ENCODE peak calls at places on chromosomes 1 and 21, in four cellular contexts. One of them, this sample, is unnamed.

GRCh38 chr1:16221499-16221898 is 9.0 kb upstream of the ARHGEF19 start:
- DNase-seq in endothelial cell of umbilical vein: no peak
- DNase-seq in GM23248: no peak
- DNase-seq in K562: no peak
- DNase-seq in this sample: no peak

GRCh38 chr1:245693116-245693515 is 538.3 kb downstream of the KIF26B start:
- DNase-seq in endothelial cell of umbilical vein: no peak
- DNase-seq in GM23248: no peak
- DNase-seq in K562: no peak
- DNase-seq in this sample: no peak

GRCh38 chr21:38475519-38475918 is 22.8 kb downstream of the ERG start:
- DNase-seq in endothelial cell of umbilical vein: no peak
- DNase-seq in GM23248: no peak
- DNase-seq in K562: no peak
- DNase-seq in this sample: no peak

GRCh38 chr1:168520052-168520751 is 23.6 kb downstream of the XCL2 start:
- DNase-seq in endothelial cell of umbilical vein: no peak
- DNase-seq in GM23248: no peak
- DNase-seq in K562: no peak
- DNase-seq in this sample: no peak

GRCh38 chr1:52856026-52856425 is 13.5 kb downstream of the ZYG11A start:
- DNase-seq in endothelial cell of umbilical vein: no peak
- DNase-seq in GM23248: no peak
- DNase-seq in K562: no peak
- DNase-seq in this sample: no peak

GRCh38 chr1:159334797-159335196 is 32.7 kb downstream of the FCER1A start:
- DNase-seq in endothelial cell of umbilical vein: no peak
- DNase-seq in GM23248: no peak
- DNase-seq in K562: no peak
- DNase-seq in this sample: no peak

GRCh38 chr1:154478639-154479038 is 23.4 kb upstream of the TDRD10 start:
- DNase-seq in endothelial cell of umbilical vein: peak; percentile 34
- DNase-seq in GM23248: peak; percentile 45
- DNase-seq in K562: no peak
- DNase-seq in this sample: peak; percentile 37

GRCh38 chr1:160520582-160520981 is 2.5 kb downstream of the SLAMF6 start:
- DNase-seq in endothelial cell of umbilical vein: no peak
- DNase-seq in GM23248: peak; percentile 7
- DNase-seq in K562: no peak
- DNase-seq in this sample: no peak

GRCh38 chr1:183080406-183080805 is 57.2 kb downstream of the LAMC1 start:
- DNase-seq in endothelial cell of umbilical vein: peak; percentile 51
- DNase-seq in GM23248: peak; percentile 78
- DNase-seq in K562: no peak
- DNase-seq in this sample: no peak

GRCh38 chr1:207366022-207366421 is 44.5 kb downstream of the CD55 start:
- DNase-seq in endothelial cell of umbilical vein: no peak
- DNase-seq in GM23248: peak; percentile 48
- DNase-seq in K562: no peak
- DNase-seq in this sample: no peak

GRCh38 chr1:60423181-60423780 is 349.7 kb upstream of the C1orf87 start:
- DNase-seq in endothelial cell of umbilical vein: peak; percentile 67
- DNase-seq in GM23248: no peak
- DNase-seq in K562: no peak
- DNase-seq in this sample: peak; percentile 16

GRCh38 chr1:7117599-7118281 is 332.5 kb downstream of the CAMTA1 start:
- DNase-seq in endothelial cell of umbilical vein: no peak
- DNase-seq in GM23248: peak; percentile 95
- DNase-seq in K562: peak; percentile 19
- DNase-seq in this sample: peak; percentile 59

GRCh38 chr1:81329061-81329460 is 471.7 kb upstream of the ADGRL2 start:
- DNase-seq in endothelial cell of umbilical vein: no peak
- DNase-seq in GM23248: no peak
- DNase-seq in K562: no peak
- DNase-seq in this sample: no peak

GRCh38 chr21:24658016-24658415 is 949.3 kb downstream of the MRPL39 start:
- DNase-seq in endothelial cell of umbilical vein: no peak
- DNase-seq in GM23248: no peak
- DNase-seq in K562: no peak
- DNase-seq in this sample: no peak

DNA sequence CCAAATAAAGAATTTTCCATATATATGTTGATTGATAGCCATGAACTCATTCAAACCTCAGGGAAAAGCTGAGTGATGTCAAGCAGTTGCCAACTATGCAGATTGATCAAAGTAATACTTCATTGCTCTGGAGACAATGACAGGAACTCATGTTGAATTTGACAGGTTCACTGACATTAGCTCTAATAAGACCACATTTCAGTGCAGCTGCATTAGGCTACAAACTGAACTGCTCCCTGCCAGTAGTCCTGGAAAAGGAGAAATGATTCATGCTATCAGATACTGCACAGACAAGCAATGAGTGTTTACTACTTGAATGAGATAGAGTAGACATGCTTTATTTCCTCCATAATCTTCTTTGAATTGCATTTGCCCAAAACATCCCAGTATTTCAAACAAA is 948.4 kb downstream of the MRPL39 start:
- DNase-seq in endothelial cell of umbilical vein: no peak
- DNase-seq in GM23248: no peak
- DNase-seq in K562: no peak
- DNase-seq in this sample: no peak
- H3K79me2 ChIP-seq in endothelial cell of umbilical vein: no peaks in the 10 kb centered on the region
- H3K79me2 ChIP-seq in GM23248: no peaks in the 10 kb centered on the region
- H3K79me2 ChIP-seq in K562: no peaks in the 10 kb centered on the region
- H3K79me2 ChIP-seq in this sample: no peaks in the 10 kb centered on the region

GRCh38 chr1:196651079-196651478 is 764 bp upstream of the CFH start:
- DNase-seq in endothelial cell of umbilical vein: no peak
- DNase-seq in GM23248: no peak
- DNase-seq in K562: no peak
- DNase-seq in this sample: no peak

GRCh38 chr1:196651637-196652215 is at the start of gene CFH:
- DNase-seq in endothelial cell of umbilical vein: peak; percentile 81
- DNase-seq in GM23248: peak; percentile 85
- DNase-seq in K562: peak; percentile 21
- DNase-seq in this sample: peak; percentile 16

GRCh38 chr1:196649990-196650389 is 1.9 kb upstream of the CFH start:
- DNase-seq in endothelial cell of umbilical vein: no peak
- DNase-seq in GM23248: no peak
- DNase-seq in K562: peak; percentile 44
- DNase-seq in this sample: no peak

GRCh38 chr1:196654271-196654670 is 2.4 kb downstream of the CFH start:
- DNase-seq in endothelial cell of umbilical vein: peak; percentile 27
- DNase-seq in GM23248: no peak
- DNase-seq in K562: no peak
- DNase-seq in this sample: no peak

DNA sequence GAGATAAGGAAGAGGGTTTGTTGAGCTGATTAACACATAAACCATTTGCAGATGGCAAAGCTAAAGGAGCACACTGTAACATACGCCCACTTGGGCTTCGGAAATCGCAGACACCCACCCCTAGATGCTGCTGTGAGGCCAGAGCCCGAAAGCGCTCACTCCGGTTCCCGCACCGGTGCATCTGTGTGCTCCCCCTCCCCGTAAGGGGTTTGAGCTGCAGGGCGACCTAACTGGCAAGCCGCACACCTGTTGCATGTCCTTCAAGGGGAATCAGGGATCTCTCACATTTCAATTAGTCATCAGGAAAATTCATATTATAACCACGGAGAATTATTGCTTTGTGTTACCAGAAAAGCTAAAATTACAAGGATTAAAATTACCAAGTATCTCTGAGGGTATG is 1.4 kb upstream of the CFH start:
- DNase-seq in endothelial cell of umbilical vein: no peak
- DNase-seq in GM23248: no peak
- DNase-seq in K562: peak; percentile 13
- DNase-seq in this sample: no peak
- H3K79me2 ChIP-seq in endothelial cell of umbilical vein: no peaks in the 10 kb centered on the region
- H3K79me2 ChIP-seq in GM23248: peaks cover 10% of the 10 kb centered on the region
- H3K79me2 ChIP-seq in K562: peaks cover 35% of the 10 kb centered on the region
- H3K79me2 ChIP-seq in this sample: no peaks in the 10 kb centered on the region

DNA sequence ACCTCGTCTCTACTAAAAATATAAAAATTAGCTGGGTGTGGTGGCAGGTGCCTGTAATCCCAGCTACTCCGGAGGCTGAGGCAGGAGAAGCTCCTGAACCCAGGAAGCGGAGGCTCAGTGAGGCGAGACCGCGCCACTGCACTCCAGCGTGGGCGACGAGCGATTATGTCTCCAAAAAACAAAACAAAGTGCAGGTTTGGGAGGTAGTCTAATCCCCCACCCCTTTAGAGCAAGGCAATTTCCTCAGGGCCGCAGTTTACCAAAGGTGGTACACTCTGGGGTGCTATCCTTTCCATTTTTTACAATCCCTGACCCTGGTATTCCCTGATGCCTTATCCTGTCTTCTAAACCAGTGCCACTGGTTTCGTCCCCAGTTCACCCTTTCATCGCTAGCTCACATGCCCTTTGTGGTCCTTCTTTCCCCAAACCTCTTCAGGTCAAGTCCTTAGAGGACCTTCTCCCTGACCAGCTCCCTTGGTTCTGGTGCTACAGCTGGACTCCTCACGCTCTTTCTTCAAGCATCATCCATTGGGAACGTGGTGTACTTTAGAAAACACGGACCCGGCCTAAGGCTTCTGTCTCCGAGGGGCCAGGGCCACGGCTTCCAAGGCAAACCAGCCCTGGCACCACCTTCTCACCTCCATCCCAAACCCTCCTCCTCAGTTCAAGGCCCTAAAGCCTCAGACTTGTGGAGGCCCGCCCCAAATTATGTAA is 873 bp downstream of the IFT25 start:
- DNase-seq in endothelial cell of umbilical vein: no peak
- DNase-seq in GM23248: peak; percentile 51
- DNase-seq in K562: peak; percentile 28
- DNase-seq in this sample: no peak
- H3K79me2 ChIP-seq in endothelial cell of umbilical vein: peaks cover 33% of the 10 kb centered on the region
- H3K79me2 ChIP-seq in GM23248: peaks cover 88% of the 10 kb centered on the region
- H3K79me2 ChIP-seq in K562: peaks cover 88% of the 10 kb centered on the region
- H3K79me2 ChIP-seq in this sample: peaks cover 84% of the 10 kb centered on the region

DNA sequence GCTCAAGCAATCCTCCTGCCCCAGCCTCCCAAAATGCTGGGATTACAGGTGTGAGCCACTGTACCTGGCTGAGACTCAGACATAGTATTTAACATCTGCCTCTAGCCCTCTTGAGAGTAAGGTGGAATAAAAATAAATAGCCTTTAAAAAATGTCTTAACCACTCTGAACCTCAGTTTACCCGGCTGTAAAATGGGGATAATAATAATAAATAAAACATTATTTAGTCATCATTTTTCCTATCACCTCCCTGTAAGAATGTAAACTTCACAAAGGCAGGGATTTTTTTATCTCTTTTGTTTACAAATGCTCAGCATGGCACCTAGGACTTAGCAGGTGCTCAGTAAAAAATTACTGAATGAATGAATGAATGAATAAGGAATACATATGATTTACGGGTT is 17.2 kb downstream of the EPHB2 start:
- DNase-seq in endothelial cell of umbilical vein: no peak
- DNase-seq in GM23248: no peak
- DNase-seq in K562: no peak
- DNase-seq in this sample: no peak
- H3K79me2 ChIP-seq in endothelial cell of umbilical vein: peaks cover 80% of the 10 kb centered on the region
- H3K79me2 ChIP-seq in GM23248: no peaks in the 10 kb centered on the region
- H3K79me2 ChIP-seq in K562: no peaks in the 10 kb centered on the region
- H3K79me2 ChIP-seq in this sample: no peaks in the 10 kb centered on the region

DNA sequence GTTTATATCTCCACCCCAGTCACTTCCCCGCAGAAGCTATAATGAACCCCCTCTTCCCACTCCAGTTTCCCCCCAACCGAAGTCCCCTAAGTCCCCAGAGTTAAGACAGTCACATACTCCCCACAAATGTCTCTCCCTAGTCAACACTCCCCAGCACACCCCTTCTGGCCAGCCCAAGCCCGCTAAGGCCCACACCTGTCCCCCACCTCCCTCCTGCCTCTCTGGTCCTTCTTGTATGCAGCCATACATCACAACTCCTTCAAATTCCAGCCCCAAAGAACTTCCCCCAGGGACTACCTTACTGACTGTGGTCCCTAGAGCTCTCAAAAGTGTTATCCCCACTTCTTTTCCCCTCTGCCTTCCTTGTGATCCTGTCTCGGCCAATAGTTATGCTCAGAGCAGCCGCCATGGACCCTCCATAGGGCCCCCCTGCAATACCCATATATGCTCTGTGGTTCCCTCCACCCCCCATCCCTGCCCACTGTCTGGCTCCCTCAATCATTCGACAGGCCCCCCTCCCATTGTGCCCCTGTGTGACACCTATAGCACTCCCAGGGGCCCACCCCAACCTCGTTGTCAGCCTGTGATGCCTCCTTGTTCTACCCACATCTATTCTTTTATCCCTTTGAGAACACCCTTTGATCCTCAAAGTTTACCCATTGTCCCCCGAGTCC is 2.2 kb downstream of the NSUN4 start:
- DNase-seq in endothelial cell of umbilical vein: no peak
- DNase-seq in GM23248: no peak
- DNase-seq in K562: no peak
- DNase-seq in this sample: no peak
- H3K79me2 ChIP-seq in endothelial cell of umbilical vein: peaks cover 24% of the 10 kb centered on the region
- H3K79me2 ChIP-seq in GM23248: peaks cover 36% of the 10 kb centered on the region
- H3K79me2 ChIP-seq in K562: peaks cover 53% of the 10 kb centered on the region
- H3K79me2 ChIP-seq in this sample: peaks cover 27% of the 10 kb centered on the region

DNA sequence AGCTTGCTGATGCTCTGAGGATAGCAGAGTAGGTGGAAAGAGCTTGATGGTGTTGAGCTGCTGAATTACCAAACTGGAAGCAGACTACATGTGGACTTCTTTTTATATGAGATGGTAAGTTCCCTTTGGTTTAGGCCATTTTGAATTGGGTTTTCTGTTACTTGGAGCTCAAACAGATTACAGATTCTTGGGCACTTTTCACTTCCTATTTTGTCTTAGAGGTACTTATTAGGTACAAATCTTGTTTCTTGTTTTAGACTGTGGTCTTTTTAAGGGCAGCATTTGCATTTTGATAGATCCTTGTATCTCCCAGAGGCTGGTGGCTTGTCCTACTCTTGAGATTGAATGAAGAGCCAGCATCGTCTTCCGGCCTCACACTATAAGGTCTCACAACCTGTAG is 70.2 kb downstream of the GADD45A start:
- DNase-seq in endothelial cell of umbilical vein: no peak
- DNase-seq in GM23248: no peak
- DNase-seq in K562: no peak
- DNase-seq in this sample: no peak
- H3K79me2 ChIP-seq in endothelial cell of umbilical vein: peaks cover 57% of the 10 kb centered on the region
- H3K79me2 ChIP-seq in GM23248: peaks cover 92% of the 10 kb centered on the region
- H3K79me2 ChIP-seq in K562: no peaks in the 10 kb centered on the region
- H3K79me2 ChIP-seq in this sample: peaks cover 58% of the 10 kb centered on the region

GRCh38 chr1:3898475-3898735 is 1.7 kb downstream of the C1orf174 start:
- DNase-seq in endothelial cell of umbilical vein: no peak
- DNase-seq in GM23248: no peak
- DNase-seq in K562: no peak
- DNase-seq in this sample: no peak
- H3K79me2 ChIP-seq in endothelial cell of umbilical vein: peaks cover 61% of the 10 kb centered on the region
- H3K79me2 ChIP-seq in GM23248: peaks cover 66% of the 10 kb centered on the region
- H3K79me2 ChIP-seq in K562: peaks cover 64% of the 10 kb centered on the region
- H3K79me2 ChIP-seq in this sample: peaks cover 70% of the 10 kb centered on the region